ENCODE peak calls at places on chromosomes 5 and 9, in six cellular contexts. E is H1, C is GM23338, A is stomach, D is HCT116, T is breast epithelium. K is an unnamed sample.
A peak's percentile ranks its signal among the peaks of the same experiment; 100 is the strongest.

GRCh38 chr5:172186114-172186695 is 1.8 kb downstream of the STK10 start:
- DNase-seq in T (no peak), A (no peak), C (no peak), D (no peak), E (no peak), K (no peak)

GRCh38 chr9:78298046-78298511 is 1.2 kb downstream of the PSAT1 start:
- DNase-seq in C (peak; percentile 48), D (no peak), A (no peak), E (no peak), T (no peak), K (no peak)

GRCh38 chr5:374631-375335 is 53.3 kb downstream of the AHRR start:
- DNase-seq in C (no peak), D (no peak), T (no peak), E (no peak), A (no peak), K (no peak)

GRCh38 chr5:30804739-30805313 is 388.7 kb upstream of the CDH6 start:
- DNase-seq in E (peak; percentile 2), C (peak; percentile 41), D (no peak), A (no peak), T (no peak), K (no peak)

GRCh38 chr9:134592018-134592818 is 49.4 kb upstream of the COL5A1 start:
- DNase-seq in C (no peak), D (no peak), E (no peak), T (peak; percentile 51), A (no peak), K (no peak)

GRCh38 chr9:119278138-119278537 is 91.1 kb downstream of the BRINP1 start:
- DNase-seq in T (no peak), E (no peak), C (no peak), A (no peak), D (no peak), K (no peak)

GRCh38 chr5:39466804-39467203 is 42.0 kb upstream of the DAB2 start:
- DNase-seq in D (no peak), A (no peak), C (no peak), T (no peak), E (no peak), K (peak; percentile 13)

GRCh38 chr5:180034564-180034963 is 37.0 kb downstream of the RNF130 start:
- DNase-seq in A (no peak), E (no peak), T (no peak), D (no peak), C (no peak), K (no peak)

GRCh38 chr9:121589961-121590360 is 61.5 kb upstream of the DAB2IP start:
- DNase-seq in T (no peak), C (no peak), E (no peak), D (no peak), A (no peak), K (no peak)

GRCh38 chr5:137282216-137282615 is 216.9 kb downstream of the SPOCK1 start:
- DNase-seq in D (no peak), E (no peak), C (no peak), A (no peak), T (no peak), K (no peak)

GRCh38 chr9:130331573-130331972 is 66.0 kb downstream of the HMCN2 start:
- DNase-seq in D (no peak), E (no peak), T (no peak), C (peak; percentile 40), A (peak; percentile 31), K (no peak)

GRCh38 chr9:88583901-88584596 is 49.1 kb downstream of the NXNL2 start:
- DNase-seq in E (no peak), C (no peak), T (no peak), A (no peak), D (no peak), K (no peak)

GRCh38 chr5:60271517-60271916 is 378.0 kb upstream of the PDE4D start:
- DNase-seq in E (no peak), C (no peak), D (no peak), A (no peak), T (no peak), K (no peak)

GRCh38 chr5:78574157-78574673 is 74.4 kb downstream of the LHFPL2 start:
- DNase-seq in D (no peak), A (no peak), E (no peak), C (no peak), T (no peak), K (no peak)

GRCh38 chr5:90882448-90882847 is 323.9 kb downstream of the ADGRV1 start:
- DNase-seq in E (no peak), A (no peak), D (no peak), T (no peak), C (no peak), K (no peak)

GRCh38 chr5:73759771-73760170 is 133.8 kb downstream of the ARHGEF28 start:
- DNase-seq in D (no peak), E (no peak), T (no peak), A (no peak), C (no peak), K (no peak)

GRCh38 chr5:115419794-115420585 is 123.5 kb upstream of the CCDC112 start:
- DNase-seq in E (peak; percentile 19), C (peak; percentile 21), A (no peak), T (no peak), D (peak; percentile 67), K (peak; percentile 1)

GRCh38 chr9:121564861-121565260 is 65.2 kb upstream of the GGTA1 start:
- DNase-seq in A (peak; percentile 36), D (no peak), E (no peak), T (no peak), C (no peak), K (no peak)

GRCh38 chr9:7974335-7975005 is 174.9 kb upstream of the DMAC1 start:
- DNase-seq in D (no peak), E (no peak), T (no peak), A (no peak), C (no peak), K (peak; percentile 86)

GRCh38 chr5:136424835-136425694 is 59.7 kb upstream of the TRPC7 start:
- DNase-seq in C (peak; percentile 95), D (peak; percentile 47), T (peak; percentile 63), E (peak; percentile 58), A (peak; percentile 71), K (peak; percentile 33)

GRCh38 chr5:140346348-140347221 is at the start of gene HBEGF:
- DNase-seq in A (peak; percentile 93), E (peak; percentile 78), D (peak; percentile 74), T (peak; percentile 82), C (peak; percentile 95), K (peak; percentile 49)

GRCh38 chr5:175800656-175801081 is 70.7 kb upstream of the CPLX2 start:
- DNase-seq in D (no peak), T (no peak), C (no peak), E (no peak), A (no peak), K (no peak)

GRCh38 chr5:76807296-76807695 is 11.5 kb upstream of the F2RL1 start:
- DNase-seq in E (no peak), C (peak; percentile 84), D (no peak), T (no peak), A (no peak), K (no peak)

GRCh38 chr9:121281614-121282291 is 13.8 kb downstream of the GSN start:
- DNase-seq in E (no peak), A (peak; percentile 93), D (peak; percentile 94), C (no peak), T (peak; percentile 89), K (peak; percentile 16)

GRCh38 chr9:69945671-69946141 is 97.9 kb upstream of the MAMDC2 start:
- DNase-seq in T (no peak), A (peak; percentile 28), C (no peak), D (no peak), E (no peak), K (peak; percentile 41)

GRCh38 chr5:150627731-150628545 is 12.5 kb upstream of the SYNPO start:
- DNase-seq in T (no peak), E (no peak), A (no peak), D (no peak), C (no peak), K (peak; percentile 25)

GRCh38 chr9:114482602-114483001 is 22.7 kb downstream of the WHRN start:
- DNase-seq in C (no peak), E (no peak), A (no peak), D (no peak), T (no peak), K (no peak)

GRCh38 chr5:150407097-150407720 is 5.5 kb downstream of the CD74 start:
- DNase-seq in A (no peak), D (no peak), C (no peak), E (no peak), T (no peak), K (no peak)

GRCh38 chr9:79709945-79710674 is 138.3 kb downstream of the TLE4 start:
- DNase-seq in T (no peak), C (peak; percentile 15), E (no peak), D (no peak), A (no peak), K (no peak)
- H3K27ac ChIP-seq in T (peak overlapping the region; percentile 21), C (peak overlapping the region; percentile 8), E (no peak overlapping the region), D (no peak overlapping the region), A (no peak overlapping the region), K (no peak overlapping the region)

DNA sequence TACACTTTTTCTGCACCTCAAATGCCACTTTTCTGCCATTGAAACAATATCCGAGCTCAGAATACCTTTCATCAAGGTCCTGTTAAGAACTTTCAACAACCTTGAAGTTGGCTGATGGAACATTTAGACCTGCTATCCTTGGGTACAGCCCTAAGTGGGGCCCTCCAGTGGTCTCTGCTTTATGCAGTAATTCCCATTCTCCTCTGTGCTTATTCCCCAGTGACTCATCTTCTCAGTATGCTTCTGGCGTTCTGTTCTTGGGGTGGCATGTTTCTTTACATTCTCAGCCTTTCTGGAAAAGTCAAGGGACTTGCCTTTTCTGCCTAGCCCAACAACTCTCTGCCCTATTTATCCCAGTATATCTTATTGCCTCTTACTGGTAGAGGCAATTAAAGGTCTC is 7.1 kb downstream of the ANP32B start:
- DNase-seq in T (no peak), D (no peak), A (no peak), E (no peak), C (peak; percentile 18), K (no peak)
- TF ChIP-seq CTCF in T (no peak), D (peak; percentile 30), A (no peak), E (no peak), C (no peak), K (no peak)

DNA sequence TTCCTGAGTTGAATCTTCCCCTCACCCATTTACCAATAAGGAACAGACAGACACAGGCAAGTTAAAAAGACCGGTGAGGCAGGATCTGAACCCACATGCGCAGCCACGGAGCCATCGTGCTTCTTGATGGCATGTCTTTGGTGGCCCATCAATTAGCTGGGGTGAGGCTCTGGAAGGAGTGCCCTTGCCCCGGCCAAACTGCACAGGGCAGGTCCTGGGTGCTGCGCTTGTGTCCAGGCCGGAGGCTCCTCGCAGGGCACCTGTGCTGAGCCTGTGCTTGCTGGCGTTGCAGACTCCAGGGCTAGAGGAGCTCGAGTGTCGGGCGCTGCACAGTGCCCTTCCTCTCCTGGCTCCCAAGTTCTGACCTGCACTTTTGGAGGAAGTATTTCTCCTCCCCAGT is 66.4 kb downstream of the PSMB7 start:
- DNase-seq in E (no peak), A (no peak), D (no peak), C (no peak), T (peak; percentile 40), K (no peak)
- TF ChIP-seq POLR2AphosphoS5 in E (peak; percentile 16), A (no peak), D (no peak), C (no peak), T (no peak), K (no peak)

GRCh38 chr5:169938439-169938838 is 41.9 kb downstream of the INSYN2B start:
- DNase-seq in D (no peak), A (no peak), C (no peak), E (no peak), T (no peak), K (no peak)

GRCh38 chr5:169933624-169934023 is 46.7 kb downstream of the INSYN2B start:
- DNase-seq in T (no peak), E (no peak), D (no peak), A (no peak), C (no peak), K (no peak)

GRCh38 chr5:169934990-169935389 is 45.3 kb downstream of the INSYN2B start:
- DNase-seq in T (no peak), C (no peak), A (no peak), E (no peak), D (no peak), K (no peak)

GRCh38 chr5:169933127-169933526 is 47.2 kb downstream of the INSYN2B start:
- DNase-seq in E (no peak), T (no peak), C (no peak), A (no peak), D (no peak), K (no peak)
- H3K27ac ChIP-seq in E (no peak overlapping the region), T (no peak overlapping the region), C (no peak overlapping the region), A (no peak overlapping the region), D (no peak overlapping the region), K (no peak overlapping the region)

K was measured in HL-60.